ENCODE peak calls at places on chromosome 7, in four cellular contexts. S, L, R and Y are unnamed samples. For H3K4me1, the result is how much of the 10 kb centered on the place peaks cover.

GRCh38 chr7:13593854-13594253 is 395.6 kb downstream of the ETV1 start:
- DNase-seq in R (no peak), L (no peak), S (no peak), Y (no peak)

GRCh38 chr7:33904680-33905388 is 505 bp upstream of the BMPER start:
- DNase-seq in R (no peak), S (no peak), L (peak), Y (no peak)

GRCh38 chr7:29228289-29229011 is 33.9 kb downstream of the CHN2 start:
- DNase-seq in L (peak), S (no peak), R (no peak), Y (no peak)

GRCh38 chr7:117024811-117025210 is 71.5 kb downstream of the ST7 start:
- DNase-seq in R (no peak), L (no peak), S (no peak), Y (no peak)

GRCh38 chr7:26457702-26458327 is 166.2 kb downstream of the SNX10 start:
- DNase-seq in L (no peak), R (no peak), S (no peak), Y (no peak)

GRCh38 chr7:107939472-107940145 is 48.6 kb downstream of the DLD start:
- DNase-seq in R (peak), L (no peak), S (no peak), Y (no peak)

GRCh38 chr7:42192851-42193456 is 44.1 kb downstream of the GLI3 start:
- DNase-seq in R (no peak), S (no peak), L (no peak), Y (no peak)

GRCh38 chr7:17033245-17033644 is 151.5 kb upstream of the AGR3 start:
- DNase-seq in L (peak), R (no peak), S (no peak), Y (no peak)

GRCh38 chr7:98321301-98321700 is 39.8 kb downstream of the BRI3 start:
- DNase-seq in S (no peak), L (no peak), R (no peak), Y (no peak)

GRCh38 chr7:12032146-12032545 is 178.9 kb upstream of the TMEM106B start:
- DNase-seq in S (no peak), R (no peak), L (no peak), Y (no peak)

GRCh38 chr7:105639677-105640493 is 58.6 kb upstream of the EFCAB10 start:
- DNase-seq in L (no peak), R (no peak), S (no peak), Y (no peak)

GRCh38 chr7:87548123-87548919 is 52.4 kb downstream of the ABCB1 start:
- DNase-seq in R (no peak), S (no peak), L (no peak), Y (no peak)

GRCh38 chr7:101362334-101363195 is at the start of gene COL26A1:
- DNase-seq in R (no peak), S (no peak), L (peak), Y (no peak)

DNA sequence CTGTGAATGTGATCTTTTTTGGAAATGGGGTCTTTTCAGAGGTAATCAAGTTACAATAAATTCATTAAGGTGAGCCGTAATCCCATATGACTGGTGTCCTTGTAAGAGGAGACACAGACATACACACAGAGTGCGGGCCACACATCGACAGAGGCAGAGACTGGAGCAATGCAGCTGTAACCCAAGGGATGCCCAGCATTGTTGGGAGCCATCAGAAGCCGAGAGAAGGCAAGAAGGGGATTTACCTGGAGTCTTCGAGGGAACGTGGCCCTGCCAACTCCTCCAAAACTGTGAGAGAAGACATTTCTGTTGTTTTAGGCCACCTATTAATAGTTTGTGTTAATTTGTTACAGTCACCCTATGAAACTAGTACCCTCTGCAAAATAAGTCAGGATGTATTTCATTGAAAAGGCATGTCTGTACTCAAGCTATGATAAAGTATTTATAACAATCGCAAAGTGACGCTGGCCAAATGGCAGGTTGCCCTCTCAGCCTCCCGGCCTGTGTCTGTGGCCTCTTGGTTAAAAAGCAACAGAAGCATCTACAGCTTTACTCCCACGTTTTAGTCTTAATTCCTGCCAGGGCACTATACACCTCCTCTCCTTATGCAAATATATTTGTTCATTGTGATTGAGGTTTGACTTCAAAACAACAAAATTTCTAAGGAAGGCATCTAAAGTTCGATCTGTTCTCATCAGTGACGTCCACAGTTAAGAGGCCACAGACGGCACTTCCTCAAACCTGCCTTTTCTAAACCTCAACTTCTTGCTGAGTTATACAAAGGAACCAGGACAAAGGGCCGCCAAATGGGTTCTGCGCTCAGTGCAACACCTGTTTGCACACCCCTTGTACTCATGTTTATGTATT is 46.8 kb downstream of the HIPK2 start:
- DNase-seq in R (peak), S (no peak), L (no peak), Y (no peak)
- H3K4me1 ChIP-seq in R (half or more), S (under half), L (under half), Y (half or more)

DNA sequence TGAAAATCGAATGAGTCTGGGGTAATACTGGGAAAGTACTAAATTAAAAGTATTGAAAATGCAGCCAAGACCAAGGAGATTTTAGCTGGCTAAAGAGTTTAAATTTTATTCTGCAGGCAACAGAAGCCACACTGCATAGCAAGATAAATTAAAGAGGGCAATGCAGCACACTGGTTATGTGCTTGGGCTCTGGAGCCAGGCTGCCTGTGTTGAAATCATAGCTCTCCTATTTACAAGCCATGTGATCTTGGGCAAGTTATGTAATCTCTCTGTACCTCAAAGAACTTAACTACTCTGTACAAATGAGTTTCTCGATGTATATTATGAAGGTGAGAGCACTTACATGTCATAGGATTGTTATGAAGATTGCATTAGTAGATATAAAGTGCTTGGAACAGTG is 9.9 kb downstream of the SLC25A13 start:
- DNase-seq in R (no peak), S (no peak), L (peak), Y (peak)
- H3K4me1 ChIP-seq in R (under half), S (under half), L (under half), Y (half or more)

GRCh38 chr7:155278921-155279320 is 18.8 kb upstream of the INSIG1 start:
- DNase-seq in S (no peak), L (no peak), R (no peak), Y (no peak)
- H3K4me1 ChIP-seq in S (under half), L (under half), R (under half), Y (under half)

GRCh38 chr7:130368347-130368746 is 11.9 kb upstream of the CPA1 start:
- DNase-seq in L (no peak), R (no peak), S (no peak), Y (no peak)

GRCh38 chr7:130369831-130370230 is 10.5 kb upstream of the CPA1 start:
- DNase-seq in L (no peak), R (no peak), S (no peak), Y (no peak)

GRCh38 chr7:130367836-130368235 is 12.5 kb upstream of the CPA1 start:
- DNase-seq in L (no peak), S (no peak), R (no peak), Y (no peak)

GRCh38 chr7:130371059-130371458 is 9.2 kb upstream of the CPA1 start:
- DNase-seq in S (no peak), L (no peak), R (no peak), Y (peak)

GRCh38 chr7:130369110-130369711 is 11.1 kb upstream of the CPA1 start:
- DNase-seq in R (no peak), L (no peak), S (no peak), Y (no peak)
- H3K4me1 ChIP-seq in R (under half), L (half or more), S (under half), Y (half or more)

GRCh38 chr7:91784469-91784868 is 96.0 kb downstream of the MTERF1 start:
- DNase-seq in R (peak), S (no peak), L (no peak), Y (no peak)

GRCh38 chr7:91776166-91776565 is 104.3 kb downstream of the MTERF1 start:
- DNase-seq in R (no peak), S (no peak), L (no peak), Y (no peak)

GRCh38 chr7:91777522-91777921 is 103.0 kb downstream of the MTERF1 start:
- DNase-seq in S (no peak), R (no peak), L (no peak), Y (no peak)

GRCh38 chr7:91778416-91778815 is 102.1 kb downstream of the MTERF1 start:
- DNase-seq in S (no peak), R (no peak), L (no peak), Y (no peak)

GRCh38 chr7:91780526-91780925 is 100.0 kb downstream of the MTERF1 start:
- DNase-seq in L (no peak), R (no peak), S (no peak), Y (no peak)
- H3K4me1 ChIP-seq in L (under half), R (under half), S (under half), Y (under half)

DNA sequence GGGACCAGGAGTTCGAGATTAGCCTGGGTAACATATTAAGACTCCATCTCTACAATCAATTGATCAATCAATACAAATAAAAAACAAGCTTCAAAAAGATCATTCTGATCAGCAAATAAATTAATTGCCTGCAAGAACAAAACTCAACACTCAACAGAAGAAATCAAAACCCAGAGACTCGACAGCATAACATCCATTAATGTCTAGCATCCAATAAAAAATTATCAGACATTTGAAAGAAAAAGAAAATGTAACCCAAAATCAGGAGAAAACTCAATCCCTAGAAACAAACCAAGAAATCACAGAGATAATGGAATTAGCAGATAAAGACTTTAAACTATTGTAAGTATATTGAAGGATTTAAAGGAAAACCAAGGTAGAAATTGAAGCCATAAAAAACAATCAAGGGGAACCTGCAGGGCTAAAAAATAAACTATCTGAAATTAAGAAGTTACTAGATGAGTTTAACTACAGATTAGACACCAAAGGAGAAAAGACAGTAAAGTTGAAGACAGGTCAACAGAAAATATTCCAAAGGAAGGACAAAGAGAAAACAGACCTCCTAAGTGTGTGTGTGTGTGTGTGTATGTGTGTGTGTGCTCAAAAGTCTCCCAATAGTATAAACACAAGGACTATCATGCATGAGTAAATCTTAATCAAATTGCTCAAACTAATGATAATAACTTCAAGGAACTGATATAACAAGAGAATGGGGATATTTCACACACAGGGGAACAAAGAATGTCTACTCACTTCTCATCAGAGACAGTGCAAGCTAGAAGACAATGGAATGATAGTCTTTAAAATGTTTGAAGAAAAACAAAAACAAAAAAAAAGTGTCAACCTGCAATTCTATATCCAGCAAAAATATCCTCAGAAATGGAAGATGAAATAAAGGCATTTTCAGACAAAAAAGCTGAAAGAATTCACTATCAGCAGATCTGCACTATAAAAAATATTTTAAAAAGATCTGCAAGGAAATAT is 7.7 kb downstream of the NUDCD3 start:
- DNase-seq in R (no peak), L (no peak), S (no peak), Y (no peak)
- H3K4me1 ChIP-seq in R (under half), L (under half), S (under half), Y (half or more)

DNA sequence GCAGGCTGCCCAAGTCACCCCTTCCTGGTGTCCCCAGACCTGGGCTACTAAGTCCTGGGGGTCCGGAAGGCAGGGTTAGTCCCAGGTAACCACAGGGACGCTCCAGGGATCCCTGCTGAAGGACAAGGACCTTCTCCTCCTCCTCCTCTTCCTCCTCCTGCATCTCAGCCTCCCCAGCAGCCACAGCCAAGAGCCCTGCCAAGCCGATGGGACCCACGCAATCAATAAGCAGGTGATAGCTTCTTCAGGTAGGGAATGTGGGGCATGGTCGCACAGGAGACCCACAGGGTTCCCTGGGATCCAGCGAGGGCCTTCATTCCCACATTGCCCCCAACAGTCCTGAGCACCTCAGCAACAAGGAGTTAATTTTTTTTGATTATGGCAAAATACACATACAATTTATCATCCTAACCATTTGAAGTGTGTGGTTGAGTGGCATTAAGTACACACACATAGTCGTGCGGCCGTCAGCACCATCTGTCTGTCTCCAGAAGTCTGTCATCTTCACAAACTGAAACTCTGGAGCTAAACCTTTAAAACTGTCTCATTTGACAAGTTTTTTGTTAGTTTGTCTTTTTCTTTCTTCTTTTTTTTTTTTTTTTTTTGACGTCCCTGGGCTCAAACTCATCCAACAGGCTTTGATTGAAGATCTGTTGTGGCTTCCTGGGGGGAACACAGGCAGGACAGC is 12.1 kb downstream of the CRYGN start:
- DNase-seq in S (no peak), R (no peak), L (no peak), Y (no peak)
- H3K4me1 ChIP-seq in S (under half), R (under half), L (under half), Y (under half)

DNA sequence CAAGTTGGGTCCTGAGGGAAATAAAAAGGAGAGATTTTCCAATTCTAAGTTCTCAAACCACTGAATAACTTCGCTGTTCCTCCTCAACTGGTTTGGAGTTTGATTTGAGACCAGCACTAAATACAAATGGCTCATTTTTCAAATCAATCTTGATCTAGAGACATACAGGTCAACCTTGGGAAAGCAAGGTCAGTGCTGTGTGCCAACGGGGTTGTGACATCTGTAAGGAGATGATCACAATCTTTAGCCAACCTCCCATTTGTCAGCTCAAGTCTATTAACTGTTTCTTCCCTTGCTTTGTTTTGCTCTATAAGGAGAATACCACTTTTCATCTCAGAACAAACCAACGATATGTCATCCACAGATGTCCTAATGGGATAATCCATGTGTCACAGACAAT is 131.1 kb downstream of the TAX1BP1 start:
- DNase-seq in S (no peak), R (no peak), L (no peak), Y (no peak)
- H3K4me1 ChIP-seq in S (under half), R (under half), L (under half), Y (under half)